ENCODE peak calls at places on chromosomes 4 and X, in four cellular contexts. One of them, this sample, is unnamed.

GRCh38 chrX:69015564-69016218 is 149.6 kb downstream of the PJA1 start:
- DNase-seq in GM19239: no peak
- DNase-seq in amygdala: no peak
- DNase-seq in NCI-H510A: no peak
- DNase-seq in this sample: no peak

GRCh38 chr4:18075823-18076433 is 54.4 kb upstream of the LCORL start:
- DNase-seq in GM19239: no peak
- DNase-seq in amygdala: no peak
- DNase-seq in NCI-H510A: no peak
- DNase-seq in this sample: no peak

GRCh38 chr4:173121044-173121685 is 47.4 kb upstream of the GALNT7 start:
- DNase-seq in GM19239: peak; percentile 44
- DNase-seq in amygdala: no peak
- DNase-seq in NCI-H510A: peak; percentile 21
- DNase-seq in this sample: no peak

GRCh38 chr4:8118035-8118434 is 40.6 kb downstream of the ABLIM2 start:
- DNase-seq in GM19239: no peak
- DNase-seq in amygdala: no peak
- DNase-seq in NCI-H510A: no peak
- DNase-seq in this sample: no peak

GRCh38 chr4:152259866-152260265 is 276.0 kb downstream of the FBXW7 start:
- DNase-seq in GM19239: no peak
- DNase-seq in amygdala: no peak
- DNase-seq in NCI-H510A: no peak
- DNase-seq in this sample: no peak

GRCh38 chrX:110667706-110668105 is 127.9 kb downstream of the CHRDL1 start:
- DNase-seq in GM19239: no peak
- DNase-seq in amygdala: no peak
- DNase-seq in NCI-H510A: no peak
- DNase-seq in this sample: no peak

GRCh38 chr4:94978904-94979303 is 221.1 kb downstream of the BMPR1B start:
- DNase-seq in GM19239: no peak
- DNase-seq in amygdala: no peak
- DNase-seq in NCI-H510A: no peak
- DNase-seq in this sample: no peak

GRCh38 chr4:144518181-144518895 is 127.6 kb upstream of the HHIP start:
- DNase-seq in GM19239: no peak
- DNase-seq in amygdala: no peak
- DNase-seq in NCI-H510A: no peak
- DNase-seq in this sample: no peak

GRCh38 chrX:23478056-23478455 is 143.4 kb downstream of the PTCHD1 start:
- DNase-seq in GM19239: no peak
- DNase-seq in amygdala: no peak
- DNase-seq in NCI-H510A: no peak
- DNase-seq in this sample: no peak

GRCh38 chrX:21698274-21698673 is 40.1 kb upstream of the KLHL34 start:
- DNase-seq in GM19239: no peak
- DNase-seq in amygdala: no peak
- DNase-seq in NCI-H510A: no peak
- DNase-seq in this sample: no peak

GRCh38 chr4:1778642-1779392 is 14.3 kb upstream of the FGFR3 start:
- DNase-seq in GM19239: no peak
- DNase-seq in amygdala: no peak
- DNase-seq in NCI-H510A: no peak
- DNase-seq in this sample: no peak

GRCh38 chr4:42401171-42401570 is 3.9 kb downstream of the SHISA3 start:
- DNase-seq in GM19239: no peak
- DNase-seq in amygdala: no peak
- DNase-seq in NCI-H510A: no peak
- DNase-seq in this sample: no peak

GRCh38 chrX:135388841-135389240 is 32.9 kb upstream of the SMIM10L2A start:
- DNase-seq in GM19239: no peak
- DNase-seq in amygdala: no peak
- DNase-seq in NCI-H510A: no peak
- DNase-seq in this sample: no peak

GRCh38 chr4:30616943-30617646 is 103.1 kb upstream of the PCDH7 start:
- DNase-seq in GM19239: no peak
- DNase-seq in amygdala: no peak
- DNase-seq in NCI-H510A: no peak
- DNase-seq in this sample: no peak

GRCh38 chr4:5079581-5079980 is 28.3 kb downstream of the STK32B start:
- DNase-seq in GM19239: no peak
- DNase-seq in amygdala: no peak
- DNase-seq in NCI-H510A: no peak
- DNase-seq in this sample: no peak

GRCh38 chr4:131450572-131451209 is 1698.4 kb upstream of the PCDH10 start:
- DNase-seq in GM19239: no peak
- DNase-seq in amygdala: no peak
- DNase-seq in NCI-H510A: no peak
- DNase-seq in this sample: no peak

GRCh38 chr4:169102011-169102410 is 92.0 kb upstream of the CBR4 start:
- DNase-seq in GM19239: no peak
- DNase-seq in amygdala: no peak
- DNase-seq in NCI-H510A: no peak
- DNase-seq in this sample: no peak

GRCh38 chrX:40755291-40756249 is 20.2 kb upstream of the MED14 start:
- DNase-seq in GM19239: no peak
- DNase-seq in amygdala: no peak
- DNase-seq in NCI-H510A: no peak
- DNase-seq in this sample: no peak

GRCh38 chr4:2785613-2786012 is 7.3 kb upstream of the SH3BP2 start:
- DNase-seq in GM19239: no peak
- DNase-seq in amygdala: no peak
- DNase-seq in NCI-H510A: no peak
- DNase-seq in this sample: no peak

GRCh38 chrX:8848921-8849320 is 47.7 kb upstream of the FAM9A start:
- DNase-seq in GM19239: no peak
- DNase-seq in amygdala: no peak
- DNase-seq in NCI-H510A: no peak
- DNase-seq in this sample: no peak

GRCh38 chrX:116173006-116173405 is 2.5 kb downstream of the AGTR2 start:
- DNase-seq in GM19239: no peak
- DNase-seq in amygdala: no peak
- DNase-seq in NCI-H510A: no peak
- DNase-seq in this sample: no peak

GRCh38 chr4:102610476-102610875 is 109.3 kb downstream of the NFKB1 start:
- DNase-seq in GM19239: no peak
- DNase-seq in amygdala: no peak
- DNase-seq in NCI-H510A: no peak
- DNase-seq in this sample: no peak

GRCh38 chr4:129129143-129129542 is 33.2 kb downstream of the C4orf33 start:
- DNase-seq in GM19239: no peak
- DNase-seq in amygdala: no peak
- DNase-seq in NCI-H510A: no peak
- DNase-seq in this sample: no peak

GRCh38 chr4:164926301-164926700 is 49.3 kb downstream of the APELA start:
- DNase-seq in GM19239: no peak
- DNase-seq in amygdala: no peak
- DNase-seq in NCI-H510A: no peak
- DNase-seq in this sample: no peak

GRCh38 chrX:135193740-135194139 is 22.5 kb upstream of the CT55 start:
- DNase-seq in GM19239: no peak
- DNase-seq in amygdala: no peak
- DNase-seq in NCI-H510A: no peak
- DNase-seq in this sample: no peak

GRCh38 chrX:69496143-69496542 is 8.0 kb upstream of the NALF2 start:
- DNase-seq in GM19239: no peak
- DNase-seq in amygdala: no peak
- DNase-seq in NCI-H510A: no peak
- DNase-seq in this sample: no peak

GRCh38 chr4:921830-922331 is 10.2 kb downstream of the GAK start:
- DNase-seq in GM19239: no peak
- DNase-seq in amygdala: no peak
- DNase-seq in NCI-H510A: no peak
- DNase-seq in this sample: no peak

GRCh38 chr4:88166608-88167007 is 8.2 kb upstream of the ABCG2 start:
- DNase-seq in GM19239: no peak
- DNase-seq in amygdala: no peak
- DNase-seq in NCI-H510A: no peak
- DNase-seq in this sample: no peak

GRCh38 chr4:110020681-110021443 is 108.2 kb downstream of the EGF start:
- DNase-seq in GM19239: no peak
- DNase-seq in amygdala: no peak
- DNase-seq in NCI-H510A: no peak
- DNase-seq in this sample: no peak

GRCh38 chr4:48467891-48468290 is 15.3 kb upstream of the SLC10A4 start:
- DNase-seq in GM19239: no peak
- DNase-seq in amygdala: no peak
- DNase-seq in NCI-H510A: no peak
- DNase-seq in this sample: no peak

GRCh38 chrX:128518508-128518907 is 466.3 kb upstream of the ACTRT1 start:
- DNase-seq in GM19239: no peak
- DNase-seq in amygdala: no peak
- DNase-seq in NCI-H510A: no peak
- DNase-seq in this sample: no peak

GRCh38 chr4:150863456-150863855 is 151.6 kb downstream of the LRBA start:
- DNase-seq in GM19239: no peak
- DNase-seq in amygdala: no peak
- DNase-seq in NCI-H510A: no peak
- DNase-seq in this sample: no peak

This sample was measured in right lobe of liver.